ENCODE peak calls at places on chromosomes 12 and 14, in six cellular contexts. P, D, O, E, Y and X are unnamed samples.

GRCh38 chr14:102943979-102944378 is 21.5 kb downstream of the AMN start:
- DNase-seq in P (no peak), D (no peak), O (no peak), E (no peak), Y (no peak), X (no peak)

GRCh38 chr12:58346032-58346632 is 404.8 kb downstream of the ATP23 start:
- DNase-seq in P (no peak), D (no peak), O (peak), E (no peak), Y (peak), X (no peak)

GRCh38 chr12:93090768-93091172 is 161.7 kb upstream of the EEA1 start:
- DNase-seq in P (no peak), D (peak), O (no peak), E (no peak), Y (no peak), X (no peak)

GRCh38 chr14:80493620-80494019 is 282.3 kb upstream of the DIO2 start:
- DNase-seq in P (no peak), D (no peak), O (no peak), E (no peak), Y (peak), X (no peak)

GRCh38 chr12:102958073-102958829 is 777 bp downstream of the ASCL1 start:
- DNase-seq in P (no peak), D (no peak), O (no peak), E (no peak), Y (peak), X (peak)

GRCh38 chr12:8603858-8604257 is 8.8 kb downstream of the AICDA start:
- DNase-seq in P (no peak), D (no peak), O (no peak), E (no peak), Y (peak), X (no peak)

GRCh38 chr12:19706936-19707335 is 267.6 kb downstream of the AEBP2 start:
- DNase-seq in P (no peak), D (no peak), O (no peak), E (no peak), Y (no peak), X (no peak)

GRCh38 chr12:91565246-91565645 is 382.6 kb upstream of the DCN start:
- DNase-seq in P (no peak), D (no peak), O (no peak), E (no peak), Y (no peak), X (no peak)

GRCh38 chr14:74573421-74574091 is 38.5 kb downstream of the LTBP2 start:
- DNase-seq in P (no peak), D (no peak), O (no peak), E (no peak), Y (peak), X (no peak)

GRCh38 chr14:22113401-22113800 is 439.8 kb upstream of the OR4E1 start:
- DNase-seq in P (no peak), D (no peak), O (no peak), E (no peak), Y (peak), X (no peak)

GRCh38 chr12:48031135-48031960 is 27.1 kb upstream of the COL2A1 start:
- DNase-seq in P (no peak), D (no peak), O (no peak), E (no peak), Y (peak), X (no peak)

GRCh38 chr12:70258605-70259403 is 15.6 kb downstream of the CNOT2 start:
- DNase-seq in P (no peak), D (no peak), O (no peak), E (no peak), Y (no peak), X (no peak)

GRCh38 chr12:132602578-132603239 is 7.7 kb downstream of the LRCOL1 start:
- DNase-seq in P (no peak), D (no peak), O (no peak), E (no peak), Y (no peak), X (no peak)

GRCh38 chr14:52327374-52328226 is 13.5 kb downstream of the PTGER2 start:
- DNase-seq in P (no peak), D (no peak), O (peak), E (no peak), Y (no peak), X (no peak)

GRCh38 chr12:1171657-1172056 is 180.6 kb downstream of the ERC1 start:
- DNase-seq in P (no peak), D (no peak), O (peak), E (no peak), Y (no peak), X (no peak)

GRCh38 chr12:111640498-111640897 is 41.4 kb upstream of the ATXN2 start:
- DNase-seq in P (no peak), D (no peak), O (no peak), E (no peak), Y (no peak), X (no peak)

GRCh38 chr14:103748539-103748867 is 32.9 kb downstream of the ZFYVE21 start:
- DNase-seq in P (no peak), D (no peak), O (no peak), E (peak), Y (no peak), X (no peak)

GRCh38 chr12:121911824-121912585 is 6.4 kb upstream of the CFAP251 start:
- DNase-seq in P (no peak), D (no peak), O (no peak), E (no peak), Y (no peak), X (no peak)

DNA sequence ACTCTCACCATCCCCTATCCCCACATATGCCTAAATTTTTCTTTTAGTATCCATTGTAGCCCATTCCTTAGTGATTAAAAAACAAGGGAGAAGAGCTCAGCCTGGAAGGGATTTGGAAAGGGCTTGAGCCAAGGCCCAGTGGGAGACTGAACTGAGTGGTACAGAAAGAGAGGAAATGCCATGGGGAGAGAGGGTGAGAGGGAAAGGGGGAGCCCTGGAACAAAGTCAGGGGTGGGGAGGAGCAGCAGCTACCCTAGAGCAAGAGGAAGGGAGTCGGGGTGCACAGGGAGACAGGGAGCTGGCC is 2.6 kb upstream of the ATN1 start:
- DNase-seq in P (no peak), D (no peak), O (no peak), E (no peak), Y (no peak), X (no peak)
- H3K27ac ChIP-seq in P (peak), D (peak), O (peak), E (peak), Y (peak), X (peak)

GRCh38 chr14:55553791-55554190 is 26.2 kb upstream of the KTN1 start:
- DNase-seq in P (no peak), D (no peak), O (no peak), E (no peak), Y (no peak), X (no peak)

GRCh38 chr14:55562135-55562534 is 17.9 kb upstream of the KTN1 start:
- DNase-seq in P (no peak), D (no peak), O (no peak), E (no peak), Y (no peak), X (no peak)

GRCh38 chr14:55556929-55557623 is 22.9 kb upstream of the KTN1 start:
- DNase-seq in P (peak), D (peak), O (peak), E (no peak), Y (no peak), X (peak)
- H3K27ac ChIP-seq in P (no peak), D (no peak), O (no peak), E (no peak), Y (no peak), X (no peak)

GRCh38 chr14:100105357-100106169 is 40.3 kb downstream of the EVL start:
- DNase-seq in P (no peak), D (no peak), O (no peak), E (peak), Y (no peak), X (peak)
- H3K27ac ChIP-seq in P (no peak), D (no peak), O (peak), E (no peak), Y (no peak), X (no peak)

GRCh38 chr12:124565656-124566180 is 1.7 kb downstream of the NCOR2 start:
- DNase-seq in P (no peak), D (no peak), O (no peak), E (no peak), Y (no peak), X (no peak)
- H3K27ac ChIP-seq in P (no peak), D (peak), O (peak), E (peak), Y (peak), X (peak)

GRCh38 chr12:3038166-3038565 is 39.0 kb upstream of the TSPAN9 start:
- DNase-seq in P (no peak), D (no peak), O (no peak), E (no peak), Y (no peak), X (no peak)

GRCh38 chr12:3040663-3041544 is 36.3 kb upstream of the TSPAN9 start:
- DNase-seq in P (no peak), D (no peak), O (no peak), E (no peak), Y (no peak), X (no peak)

GRCh38 chr12:3040026-3040656 is 37.0 kb upstream of the TSPAN9 start:
- DNase-seq in P (no peak), D (no peak), O (no peak), E (no peak), Y (no peak), X (no peak)

GRCh38 chr12:3036901-3037600 is 40.1 kb upstream of the TSPAN9 start:
- DNase-seq in P (no peak), D (no peak), O (no peak), E (no peak), Y (no peak), X (no peak)

DNA sequence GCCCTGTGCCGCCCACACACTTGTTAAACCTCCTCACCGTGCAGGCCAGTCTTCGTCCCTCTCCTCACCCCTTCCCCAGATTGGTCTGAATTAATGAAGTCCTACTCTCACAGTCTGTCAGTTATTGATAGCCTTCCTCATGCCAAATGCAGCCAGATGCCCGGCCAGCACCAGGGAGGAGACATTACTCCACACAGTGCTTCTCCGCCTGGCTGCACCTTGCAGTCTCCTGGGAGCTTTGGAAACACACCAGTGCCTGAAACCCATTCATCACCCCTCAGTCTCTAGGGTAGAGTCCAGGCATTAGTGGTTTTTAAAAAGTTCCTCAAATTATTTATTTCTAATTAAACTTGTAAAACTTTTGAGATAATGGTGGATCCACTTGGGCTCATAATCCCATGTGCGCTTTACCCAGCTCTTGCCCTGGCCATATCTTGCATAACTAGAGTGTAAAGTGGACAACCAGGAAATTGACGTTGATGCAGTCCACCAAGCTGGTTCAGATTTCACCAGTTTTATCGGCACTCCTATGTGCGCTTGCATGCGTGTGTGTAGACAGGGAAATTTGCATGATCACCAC is 38.2 kb upstream of the TSPAN9 start:
- DNase-seq in P (no peak), D (no peak), O (no peak), E (no peak), Y (no peak), X (no peak)
- H3K27ac ChIP-seq in P (no peak), D (no peak), O (no peak), E (no peak), Y (no peak), X (no peak)

GRCh38 chr14:32225378-32225920 is 22.4 kb upstream of the RNU6-8 start:
- DNase-seq in P (no peak), D (no peak), O (no peak), E (no peak), Y (no peak), X (no peak)
- H3K27ac ChIP-seq in P (no peak), D (peak), O (no peak), E (peak), Y (no peak), X (no peak)

GRCh38 chr12:68482014-68482413 is 128.7 kb upstream of the RAP1B start:
- DNase-seq in P (no peak), D (no peak), O (no peak), E (no peak), Y (no peak), X (no peak)
- H3K27ac ChIP-seq in P (no peak), D (no peak), O (peak), E (no peak), Y (no peak), X (no peak)

GRCh38 chr14:99272669-99273024 is 650 bp upstream of the BCL11B start:
- DNase-seq in P (no peak), D (no peak), O (no peak), E (no peak), Y (no peak), X (no peak)

GRCh38 chr14:99273724-99274345 is 1.8 kb upstream of the BCL11B start:
- DNase-seq in P (no peak), D (no peak), O (peak), E (peak), Y (peak), X (no peak)

GRCh38 chr14:99271951-99272668 is at the start of gene BCL11B:
- DNase-seq in P (peak), D (peak), O (peak), E (peak), Y (peak), X (no peak)

GRCh38 chr14:99274346-99275221 is 2.6 kb upstream of the BCL11B start:
- DNase-seq in P (no peak), D (peak), O (peak), E (peak), Y (peak), X (peak)

DNA sequence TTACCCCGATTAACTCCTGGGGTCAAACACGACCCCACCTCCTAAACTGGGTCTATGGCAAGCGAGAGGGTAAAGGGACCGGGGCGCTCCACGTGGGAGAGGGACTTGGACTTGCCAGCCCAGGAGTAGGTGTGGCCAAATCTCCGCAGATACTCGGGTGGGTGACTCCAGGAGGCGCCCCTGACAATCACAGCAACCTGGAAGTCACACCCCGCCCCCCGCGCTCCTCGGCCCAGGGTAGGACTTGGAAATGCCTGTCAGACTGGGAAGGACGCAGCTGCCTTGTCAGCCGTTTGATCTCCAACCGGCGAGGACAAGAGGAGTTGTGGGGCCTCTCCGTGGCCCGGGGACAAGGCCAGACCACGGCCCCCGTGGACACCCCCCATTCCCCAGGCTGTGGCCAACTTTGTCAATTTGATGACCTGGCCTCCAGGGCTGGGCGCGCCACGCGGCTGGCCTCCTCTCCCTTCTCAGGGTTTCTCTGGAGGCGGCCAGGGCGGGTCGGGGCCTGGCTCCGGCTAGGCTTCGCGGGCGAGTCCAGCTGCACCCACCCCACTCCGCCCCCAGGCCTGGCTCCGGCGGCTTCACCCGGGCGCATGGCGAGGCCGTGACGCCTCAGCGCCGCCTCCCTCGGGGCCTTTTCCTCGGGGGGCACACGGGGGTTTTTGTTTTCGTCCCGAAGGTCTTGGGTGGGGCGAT is 1.2 kb upstream of the BCL11B start:
- DNase-seq in P (no peak), D (no peak), O (peak), E (peak), Y (peak), X (no peak)
- H3K27ac ChIP-seq in P (no peak), D (peak), O (peak), E (peak), Y (peak), X (no peak)

GRCh38 chr14:77369280-77369679 is 7.6 kb downstream of the TMED8 start:
- DNase-seq in P (no peak), D (no peak), O (no peak), E (no peak), Y (no peak), X (no peak)
- H3K27ac ChIP-seq in P (no peak), D (no peak), O (no peak), E (no peak), Y (no peak), X (no peak)